ENCODE peak calls at places on chromosomes 6 and 20, in ten cellular contexts. O is cardiac muscle cell; B is left ventricle myocardium inferior; K is naive thymus-derived CD4-positive, alpha-beta T cell; U is IMR-90; Y is tibial nerve; E is small intestine; N is GM12878; P is kidney; M is fibroblast of lung. V is an unnamed sample. For H3K4me1 and H3K36me3, the result is how much of the 10 kb centered on the place peaks cover.

GRCh38 chr6:158225767-158226166 is 57.6 kb downstream of the GTF2H5 start:
- DNase-seq in O (no peak), B (no peak), K (no peak), U (no peak), Y (no peak), E (no peak), N (no peak), P (no peak), M (no peak), V (no peak)

GRCh38 chr6:49606696-49607390 is 29.8 kb downstream of the RHAG start:
- DNase-seq in O (peak), B (no peak), K (no peak), U (peak), Y (no peak), E (peak), N (peak), P (no peak), M (peak), V (peak)

GRCh38 chr6:109816452-109817374 is 125.6 kb downstream of the FIG4 start:
- DNase-seq in O (peak), B (no peak), K (no peak), U (no peak), Y (no peak), E (peak), N (no peak), P (no peak), M (no peak), V (no peak)

GRCh38 chr6:3334579-3334978 is 75.8 kb downstream of the PSMG4 start:
- DNase-seq in O (peak), B (no peak), K (no peak), U (no peak), Y (no peak), E (no peak), N (no peak), P (no peak), M (no peak), V (no peak)

GRCh38 chr6:8499540-8499939 is 64.2 kb upstream of the SLC35B3 start:
- DNase-seq in O (peak), B (no peak), K (no peak), U (no peak), Y (no peak), E (no peak), N (no peak), P (no peak), M (peak), V (no peak)

GRCh38 chr6:74044417-74045096 is 348.6 kb downstream of the CD109 start:
- DNase-seq in O (no peak), B (no peak), K (no peak), U (peak), Y (no peak), E (no peak), N (no peak), P (no peak), M (peak), V (no peak)

GRCh38 chr6:29980501-29980900 is 38.2 kb downstream of the HLA-A start:
- DNase-seq in O (no peak), B (no peak), K (no peak), U (no peak), Y (no peak), E (no peak), N (no peak), P (no peak), M (peak), V (no peak)

GRCh38 chr20:4341804-4342560 is 326.6 kb upstream of the RNF24 start:
- DNase-seq in O (no peak), B (no peak), K (no peak), U (peak), Y (no peak), E (no peak), N (no peak), P (no peak), M (peak), V (no peak)

GRCh38 chr6:25623065-25623464 is 28.9 kb upstream of the SCGN start:
- DNase-seq in O (no peak), B (no peak), K (no peak), U (no peak), Y (no peak), E (no peak), N (no peak), P (no peak), M (no peak), V (no peak)

GRCh38 chr20:49989234-49990065 is 6.7 kb downstream of the SNAI1 start:
- DNase-seq in O (no peak), B (peak), K (no peak), U (peak), Y (peak), E (no peak), N (no peak), P (peak), M (peak), V (no peak)

GRCh38 chr6:33249732-33250625 is 21.7 kb downstream of the VPS52 start:
- DNase-seq in O (no peak), B (no peak), K (no peak), U (peak), Y (no peak), E (no peak), N (no peak), P (peak), M (peak), V (no peak)

GRCh38 chr6:126907312-126907711 is 211.2 kb upstream of the RSPO3 start:
- DNase-seq in O (no peak), B (no peak), K (no peak), U (no peak), Y (no peak), E (no peak), N (no peak), P (no peak), M (no peak), V (no peak)
- H3K4me1 ChIP-seq in O (under half), B (under half), K (under half), U (under half), Y (under half), E (under half), N (under half), P (under half), M (under half), V (under half)

GRCh38 chr6:17790486-17790885 is 83.8 kb upstream of the NUP153 start:
- DNase-seq in O (no peak), B (no peak), K (no peak), U (no peak), Y (no peak), E (no peak), N (no peak), P (no peak), M (no peak), V (no peak)
- H3K36me3 ChIP-seq in O (half or more), B (half or more), K (under half), U (under half), Y (half or more), E (under half), N (under half), P (under half), M (under half), V (under half)

DNA sequence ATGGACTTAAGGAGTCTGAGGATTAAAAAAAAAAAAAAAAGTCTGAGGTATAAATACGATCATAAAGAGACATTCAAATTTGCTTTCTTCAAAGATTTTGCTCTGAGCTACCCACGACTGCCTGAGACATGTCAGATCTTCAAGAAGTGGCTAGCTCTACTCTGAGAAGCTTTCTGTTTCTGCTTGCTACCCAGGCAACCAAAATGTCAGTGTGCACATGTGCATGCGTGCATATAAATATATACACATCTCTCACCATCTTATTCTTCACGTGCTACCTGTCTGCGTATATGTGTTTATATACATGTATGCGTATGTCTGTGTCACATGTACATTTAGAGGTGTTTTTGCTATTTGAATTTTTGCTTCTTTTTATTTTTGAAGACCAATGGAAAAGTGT is 299.6 kb upstream of the STXBP5 start:
- DNase-seq in O (no peak), B (no peak), K (no peak), U (no peak), Y (no peak), E (no peak), N (no peak), P (no peak), M (no peak), V (no peak)
- H3K27ac ChIP-seq in O (no peak), B (no peak), K (no peak), U (no peak), Y (no peak), E (no peak), N (no peak), P (no peak), M (no peak), V (no peak)

GRCh38 chr20:58395604-58396003 is 6.6 kb downstream of the VAPB start:
- DNase-seq in O (no peak), B (no peak), K (no peak), U (no peak), Y (no peak), E (no peak), N (no peak), P (no peak), M (no peak), V (no peak)

GRCh38 chr20:58390659-58391035 is 1.6 kb downstream of the VAPB start:
- DNase-seq in O (no peak), B (no peak), K (no peak), U (no peak), Y (no peak), E (no peak), N (no peak), P (no peak), M (no peak), V (no peak)

GRCh38 chr20:58389968-58390658 is 1.1 kb downstream of the VAPB start:
- DNase-seq in O (no peak), B (no peak), K (no peak), U (no peak), Y (no peak), E (no peak), N (no peak), P (no peak), M (no peak), V (no peak)

GRCh38 chr20:58392286-58392685 is 3.3 kb downstream of the VAPB start:
- DNase-seq in O (no peak), B (no peak), K (no peak), U (no peak), Y (no peak), E (no peak), N (no peak), P (no peak), M (no peak), V (no peak)

DNA sequence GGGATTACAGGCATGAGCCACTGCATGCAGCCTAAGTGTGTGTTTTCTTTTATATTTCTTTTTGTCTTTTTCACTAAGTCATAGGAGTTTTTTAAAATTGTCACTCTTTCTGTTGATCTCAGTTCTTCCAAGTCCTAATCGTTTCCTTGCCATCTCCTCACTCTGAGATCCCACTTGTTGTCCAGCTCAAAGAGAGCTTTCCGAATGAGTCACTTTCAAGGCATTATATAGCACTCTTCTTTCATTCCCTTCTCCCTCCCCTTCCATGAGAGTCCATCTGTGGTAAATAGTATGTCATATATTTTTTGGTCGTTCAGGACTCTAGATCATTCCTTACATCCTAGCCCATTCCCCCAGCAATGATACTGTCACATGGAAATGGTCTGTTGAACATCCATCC is 4.3 kb downstream of the VAPB start:
- DNase-seq in O (no peak), B (no peak), K (no peak), U (peak), Y (no peak), E (no peak), N (no peak), P (no peak), M (no peak), V (no peak)
- H3K4me1 ChIP-seq in O (under half), B (half or more), K (under half), U (under half), Y (under half), E (under half), N (under half), P (under half), M (under half), V (under half)

GRCh38 chr20:63664861-63665594 is 6.9 kb downstream of the RTEL1 start:
- DNase-seq in O (peak), B (no peak), K (no peak), U (no peak), Y (no peak), E (no peak), N (no peak), P (no peak), M (peak), V (no peak)

GRCh38 chr20:63668351-63668750 is 10.2 kb downstream of the RTEL1 start:
- DNase-seq in O (no peak), B (no peak), K (no peak), U (no peak), Y (no peak), E (no peak), N (no peak), P (no peak), M (no peak), V (no peak)

GRCh38 chr20:63664143-63664851 is 6.2 kb downstream of the RTEL1 start:
- DNase-seq in O (no peak), B (no peak), K (no peak), U (no peak), Y (no peak), E (no peak), N (no peak), P (no peak), M (no peak), V (no peak)

GRCh38 chr20:63665708-63666107 is 7.6 kb downstream of the RTEL1 start:
- DNase-seq in O (no peak), B (no peak), K (no peak), U (no peak), Y (no peak), E (no peak), N (no peak), P (no peak), M (no peak), V (no peak)

DNA sequence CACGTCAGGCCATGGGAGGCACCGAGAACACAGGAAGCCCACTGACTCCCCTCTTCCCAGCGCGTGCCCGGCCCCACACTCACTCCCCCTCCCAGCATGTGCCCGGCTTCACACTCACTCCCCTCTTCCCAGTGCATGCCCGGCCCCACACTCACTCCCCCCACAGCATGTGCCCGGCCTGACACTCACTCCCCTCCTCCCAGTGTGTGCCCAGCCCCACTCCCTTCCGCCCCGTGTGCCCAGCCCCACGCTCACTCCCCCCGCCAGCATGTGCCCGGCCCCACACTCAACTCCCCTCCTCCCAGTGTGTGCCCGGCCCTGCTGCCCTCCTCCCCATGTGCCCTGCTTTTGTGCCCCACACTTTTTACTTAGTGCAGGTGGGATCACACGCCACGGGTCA is 9.7 kb downstream of the RTEL1 start:
- DNase-seq in O (no peak), B (no peak), K (no peak), U (no peak), Y (no peak), E (no peak), N (no peak), P (no peak), M (no peak), V (no peak)
- H3K36me3 ChIP-seq in O (under half), B (half or more), K (under half), U (half or more), Y (half or more), E (under half), N (under half), P (under half), M (under half), V (under half)

GRCh38 chr20:25285856-25286798 is 38.2 kb downstream of the PYGB start:
- DNase-seq in O (no peak), B (peak), K (no peak), U (no peak), Y (peak), E (no peak), N (no peak), P (peak), M (no peak), V (no peak)
- H3K27ac ChIP-seq in O (no peak), B (no peak), K (no peak), U (no peak), Y (no peak), E (no peak), N (no peak), P (no peak), M (no peak), V (no peak)

GRCh38 chr6:149895702-149896310 is 2.1 kb downstream of the RAET1E start:
- DNase-seq in O (no peak), B (peak), K (no peak), U (peak), Y (no peak), E (no peak), N (no peak), P (peak), M (peak), V (no peak)
- H3K4me1 ChIP-seq in O (under half), B (under half), K (under half), U (under half), Y (under half), E (under half), N (under half), P (under half), M (under half), V (under half)